ENCODE peak calls at places on chromosome 12, in six cellular contexts. M, V, L, N, H and C are unnamed samples.

GRCh38 chr12:132006056-132006680 is 56.4 kb downstream of the EP400 start:
- DNase-seq in N (no peak), H (no peak), M (no peak), L (no peak), V (no peak), C (no peak)

GRCh38 chr12:104370989-104371870 is 67.7 kb downstream of the EID3 start:
- DNase-seq in M (peak; percentile 74), L (peak; percentile 12), N (no peak), V (no peak), H (no peak), C (no peak)

GRCh38 chr12:95547522-95548055 is 3.7 kb downstream of the USP44 start:
- DNase-seq in H (peak; percentile 64), N (no peak), M (no peak), L (no peak), V (peak; percentile 92), C (no peak)

GRCh38 chr12:126966498-126966897 is 1300.5 kb upstream of the TMEM132C start:
- DNase-seq in N (no peak), M (no peak), H (no peak), L (no peak), V (no peak), C (no peak)

GRCh38 chr12:126874427-126875026 is 1392.4 kb upstream of the TMEM132C start:
- DNase-seq in L (peak; percentile 3), V (no peak), N (no peak), H (peak; percentile 13), M (no peak), C (peak; percentile 6)

GRCh38 chr12:66210840-66211239 is 21.8 kb downstream of the IRAK3 start:
- DNase-seq in M (no peak), V (no peak), N (no peak), L (no peak), H (no peak), C (no peak)

GRCh38 chr12:70592664-70593063 is 44.6 kb downstream of the PTPRB start:
- DNase-seq in M (no peak), V (no peak), H (no peak), N (no peak), L (no peak), C (no peak)

GRCh38 chr12:22865822-22866221 is 240.9 kb downstream of the ETNK1 start:
- DNase-seq in N (no peak), M (no peak), H (no peak), V (no peak), L (no peak), C (no peak)

GRCh38 chr12:42326466-42327226 is 679 bp downstream of the PPHLN1 start:
- DNase-seq in N (no peak), V (no peak), L (no peak), H (no peak), M (no peak), C (peak; percentile 10)

GRCh38 chr12:57242329-57242690 is 8.7 kb downstream of the STAC3 start:
- DNase-seq in N (no peak), H (no peak), L (no peak), V (no peak), M (no peak), C (no peak)

GRCh38 chr12:108021949-108022522 is 107.1 kb upstream of the WSCD2 start:
- DNase-seq in L (no peak), H (no peak), M (no peak), V (no peak), N (no peak), C (no peak)

GRCh38 chr12:58564721-58565120 is 355.6 kb downstream of the LRIG3 start:
- DNase-seq in M (no peak), N (no peak), L (no peak), H (no peak), V (peak; percentile 27), C (no peak)

GRCh38 chr12:108685469-108686247 is 45.7 kb downstream of the CORO1C start:
- DNase-seq in V (no peak), M (no peak), N (no peak), H (no peak), L (no peak), C (no peak)

GRCh38 chr12:52566847-52567291 is 6.8 kb downstream of the KRT74 start:
- DNase-seq in H (no peak), V (no peak), L (no peak), N (no peak), M (no peak), C (no peak)